ENCODE peak calls at places on chromosomes 11 and 22, in eight cellular contexts. I is fibroblast of pulmonary artery; W is MCF 10A; E is activated CD8-positive, alpha-beta memory T cell treated with anti-CD3 and anti-CD28 coated beads for 48 hours; V is BJ; S is foreskin fibroblast; A is CD4-positive, CD25-positive, alpha-beta regulatory T cell; K is MM.1S. D is an unnamed sample.
A peak's percentile ranks its signal among the peaks of the same experiment; 100 is the strongest.

GRCh38 chr11:93484716-93485115 is 58.5 kb downstream of the SMCO4 start:
- DNase-seq in I (peak; percentile 10), W (no peak), E (no peak), V (no peak), S (peak; percentile 90), A (no peak), K (no peak), D (no peak)

GRCh38 chr11:72745925-72746550 is 6.2 kb downstream of the ARAP1 start:
- DNase-seq in I (no peak), W (no peak), E (no peak), V (no peak), S (peak; percentile 41), A (no peak), K (no peak), D (peak; percentile 67)

GRCh38 chr11:31808268-31808667 is 2.9 kb downstream of the PAX6 start:
- DNase-seq in I (no peak), W (no peak), E (no peak), V (no peak), S (no peak), A (no peak), K (no peak), D (no peak)

GRCh38 chr22:19287889-19288288 is 3.6 kb downstream of the CLTCL1 start:
- DNase-seq in I (peak; percentile 90), W (peak; percentile 55), E (no peak), V (peak; percentile 51), S (peak; percentile 74), A (no peak), K (no peak), D (no peak)

GRCh38 chr22:37020192-37020479 is 594 bp downstream of the MPST start:
- DNase-seq in I (peak; percentile 51), W (peak; percentile 58), E (no peak), V (no peak), S (peak; percentile 72), A (no peak), K (peak; percentile 34), D (no peak)

GRCh38 chr22:41367680-41368542 is 13.8 kb upstream of the TEF start:
- DNase-seq in I (peak; percentile 47), W (no peak), E (no peak), V (peak; percentile 31), S (peak; percentile 54), A (no peak), K (no peak), D (no peak)

GRCh38 chr22:49676230-49676629 is 151.4 kb downstream of the BRD1 start:
- DNase-seq in I (no peak), W (no peak), E (no peak), V (no peak), S (no peak), A (no peak), K (no peak), D (no peak)

GRCh38 chr11:33779849-33780528 is 5.7 kb upstream of the FBXO3 start:
- DNase-seq in I (peak; percentile 85), W (no peak), E (no peak), V (peak; percentile 23), S (peak; percentile 86), A (no peak), K (no peak), D (no peak)

GRCh38 chr11:67345949-67346819 is 7.2 kb downstream of the POLD4 start:
- DNase-seq in I (peak; percentile 82), W (peak; percentile 92), E (no peak), V (no peak), S (peak; percentile 80), A (peak; percentile 39), K (peak; percentile 49), D (no peak)

GRCh38 chr11:35461917-35462316 is 42.6 kb upstream of the SLC1A2 start:
- DNase-seq in I (no peak), W (no peak), E (no peak), V (no peak), S (no peak), A (no peak), K (no peak), D (no peak)

GRCh38 chr22:23888615-23889401 is 5.4 kb upstream of the MIF start:
- DNase-seq in I (peak; percentile 54), W (peak; percentile 53), E (no peak), V (no peak), S (peak; percentile 56), A (no peak), K (no peak), D (no peak)

GRCh38 chr11:43316451-43316850 is 4.7 kb downstream of the API5 start:
- DNase-seq in I (no peak), W (no peak), E (no peak), V (no peak), S (no peak), A (no peak), K (peak; percentile 76), D (no peak)

GRCh38 chr11:128359515-128359914 is 227.8 kb downstream of the ETS1 start:
- DNase-seq in I (peak; percentile 51), W (no peak), E (no peak), V (no peak), S (peak; percentile 57), A (no peak), K (no peak), D (no peak)

GRCh38 chr11:13030857-13031256 is 21.7 kb downstream of the RASSF10 start:
- DNase-seq in I (no peak), W (peak; percentile 69), E (no peak), V (no peak), S (no peak), A (no peak), K (no peak), D (no peak)

GRCh38 chr11:3195251-3196160 is 23.1 kb downstream of the MRGPRG start:
- DNase-seq in I (peak; percentile 31), W (peak; percentile 52), E (no peak), V (no peak), S (peak; percentile 54), A (no peak), K (no peak), D (peak; percentile 65)

GRCh38 chr11:36775157-36775556 is 177.1 kb upstream of the RAG2 start:
- DNase-seq in I (no peak), W (peak; percentile 30), E (no peak), V (no peak), S (peak; percentile 30), A (no peak), K (no peak), D (no peak)

GRCh38 chr22:49026476-49027121 is 801.1 kb downstream of the BRD1 start:
- DNase-seq in I (no peak), W (no peak), E (no peak), V (no peak), S (no peak), A (no peak), K (no peak), D (peak; percentile 42)

D was measured in spleen.